ENCODE peak calls at places on chromosomes 6 and 20, in four cellular contexts. W is HepG2, J is H1, C is GM12878. L is an unnamed sample. For H3K9me3 and H3K27me3, the result is how much of the 10 kb centered on the place peaks cover.

GRCh38 chr6:151285121-151285520 is 45.4 kb downstream of the AKAP12 start:
- DNase-seq in W (no peak), J (no peak), C (no peak), L (no peak)

GRCh38 chr6:116507324-116507723 is 4.1 kb upstream of the CALHM5 start:
- DNase-seq in W (no peak), J (no peak), C (no peak), L (no peak)

GRCh38 chr20:1569417-1569861 is 11.9 kb upstream of the SIRPD start:
- DNase-seq in W (peak), J (no peak), C (no peak), L (no peak)

GRCh38 chr6:91895592-91895991 is 1308.7 kb upstream of the MAP3K7 start:
- DNase-seq in W (no peak), J (no peak), C (no peak), L (no peak)

GRCh38 chr20:47785900-47786762 is 850 bp upstream of the SULF2 start:
- DNase-seq in W (peak), J (peak), C (no peak), L (no peak)

GRCh38 chr6:24788031-24788665 is 10.6 kb downstream of the ARMH2 start:
- DNase-seq in W (no peak), J (no peak), C (no peak), L (no peak)

GRCh38 chr6:140436023-140436811 is 1061.8 kb upstream of the CITED2 start:
- DNase-seq in W (no peak), J (no peak), C (no peak), L (peak)

GRCh38 chr6:14217728-14218637 is 100.4 kb downstream of the CD83 start:
- DNase-seq in W (peak), J (no peak), C (no peak), L (no peak)

GRCh38 chr6:79628466-79629288 is 2.5 kb upstream of the SH3BGRL2 start:
- DNase-seq in W (no peak), J (no peak), C (no peak), L (no peak)

GRCh38 chr6:77458421-77458820 is 4.9 kb downstream of the HTR1B start:
- DNase-seq in W (no peak), J (no peak), C (no peak), L (no peak)

GRCh38 chr6:160420969-160421556 is 72.9 kb downstream of the SLC22A3 start:
- DNase-seq in W (no peak), J (no peak), C (no peak), L (no peak)

GRCh38 chr20:22582960-22583772 is 1.2 kb downstream of the FOXA2 start:
- DNase-seq in W (peak), J (peak), C (no peak), L (no peak)
- H3K9me3 ChIP-seq in W (under half), J (under half), C (under half), L (under half)

GRCh38 chr6:28825732-28826293 is 98.0 kb downstream of the TRIM27 start:
- DNase-seq in W (no peak), J (no peak), C (no peak), L (no peak)
- H3K27me3 ChIP-seq in W (under half), J (under half), C (under half), L (half or more)

GRCh38 chr6:125952764-125953501 is 3.6 kb upstream of the HINT3 start:
- DNase-seq in W (peak), J (peak), C (no peak), L (no peak)

GRCh38 chr6:125956506-125957390 is at the start of gene HINT3:
- DNase-seq in W (peak), J (peak), C (peak), L (peak)

GRCh38 chr6:125953502-125953875 is 3.1 kb upstream of the HINT3 start:
- DNase-seq in W (peak), J (peak), C (no peak), L (no peak)

GRCh38 chr6:125957391-125957693 is 772 bp downstream of the HINT3 start:
- DNase-seq in W (no peak), J (no peak), C (no peak), L (no peak)

GRCh38 chr6:125954735-125955410 is 1.7 kb upstream of the HINT3 start:
- DNase-seq in W (no peak), J (no peak), C (no peak), L (no peak)
- TF ChIP-seq SUZ12 in W (no peak), J (no peak), C (no peak), L (no peak)

GRCh38 chr6:168279403-168279935 is 40.1 kb downstream of the DACT2 start:
- DNase-seq in W (no peak), J (no peak), C (no peak), L (no peak)
- H3K9me3 ChIP-seq in W (under half), J (under half), C (under half), L (under half)

GRCh38 chr20:57578476-57579165 is 17.7 kb downstream of the PCK1 start:
- DNase-seq in W (no peak), J (no peak), C (no peak), L (no peak)

GRCh38 chr20:57579898-57580447 is 19.1 kb downstream of the PCK1 start:
- DNase-seq in W (no peak), J (no peak), C (no peak), L (no peak)

GRCh38 chr20:57580478-57581201 is 19.7 kb downstream of the PCK1 start:
- DNase-seq in W (no peak), J (no peak), C (no peak), L (no peak)

GRCh38 chr20:57577679-57578475 is 17.0 kb downstream of the PCK1 start:
- DNase-seq in W (no peak), J (no peak), C (no peak), L (no peak)

GRCh38 chr20:57579331-57579897 is 18.5 kb downstream of the PCK1 start:
- DNase-seq in W (no peak), J (no peak), C (no peak), L (no peak)
- H3K27me3 ChIP-seq in W (under half), J (under half), C (under half), L (under half)

DNA sequence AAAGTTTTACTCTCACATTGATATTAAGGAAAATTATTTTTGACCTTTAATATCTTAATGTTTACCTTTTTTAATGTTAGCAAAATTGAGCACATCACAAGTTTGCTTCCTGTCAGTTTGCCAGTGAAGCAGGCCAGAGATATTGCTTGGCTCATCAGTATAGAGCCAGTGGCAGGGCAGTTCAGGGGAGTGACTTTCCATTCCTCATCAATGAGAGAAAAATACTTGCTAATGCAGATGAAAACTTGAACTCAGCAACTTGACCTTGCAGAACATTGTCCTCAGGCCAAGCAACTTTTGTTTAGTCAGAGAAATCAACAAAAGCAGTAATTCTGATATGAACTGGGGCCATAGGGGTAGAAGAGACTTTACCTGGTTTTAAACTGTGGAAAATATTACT is 6.9 kb downstream of the TAB2 start:
- DNase-seq in W (no peak), J (no peak), C (no peak), L (no peak)
- TF ChIP-seq SUZ12 in W (no peak), J (no peak), C (no peak), L (no peak)